ENCODE peak calls at places on chromosomes 12 and 14, in four cellular contexts. R is HepG2, D is H1, E is GM12878. G is an unnamed sample.

GRCh38 chr12:132422057-132423043 is 67.6 kb upstream of the FBRSL1 start:
- DNase-seq in R (no peak), D (no peak), E (no peak), G (no peak)

GRCh38 chr14:50342211-50343080 is 30.3 kb downstream of the DMAC2L start:
- DNase-seq in D (no peak), R (peak; percentile 66), E (no peak), G (peak; percentile 25)

GRCh38 chr12:100229036-100229635 is 28.5 kb downstream of the ACTR6 start:
- DNase-seq in E (peak; percentile 1), D (no peak), R (peak; percentile 28), G (peak; percentile 23)

GRCh38 chr14:100782516-100783320 is 43.2 kb upstream of the MEG3 start:
- DNase-seq in R (peak; percentile 39), D (no peak), E (no peak), G (no peak)

GRCh38 chr12:117134721-117135120 is 35.5 kb upstream of the TESC start:
- DNase-seq in R (no peak), E (no peak), D (no peak), G (no peak)

GRCh38 chr14:75515631-75515999 is 6.7 kb upstream of the BATF start:
- DNase-seq in D (no peak), R (no peak), E (no peak), G (no peak)

GRCh38 chr12:122830517-122831214 is 4.6 kb upstream of the HIP1R start:
- DNase-seq in D (no peak), E (no peak), R (no peak), G (no peak)

GRCh38 chr12:68242777-68243176 is 10.6 kb downstream of the IL22 start:
- DNase-seq in R (no peak), E (no peak), D (no peak), G (no peak)

GRCh38 chr14:63045612-63046320 is 508 bp upstream of the KCNH5 start:
- DNase-seq in R (peak; percentile 12), D (peak; percentile 84), E (no peak), G (peak; percentile 66)

GRCh38 chr12:93426406-93426805 is 15.3 kb downstream of the UBE2N start:
- DNase-seq in E (no peak), R (no peak), D (no peak), G (no peak)

GRCh38 chr14:24053548-24054323 is 1.9 kb downstream of the CARMIL3 start:
- DNase-seq in E (no peak), D (no peak), R (no peak), G (no peak)

GRCh38 chr12:112107728-112108447 is 695 bp downstream of the NAA25 start:
- DNase-seq in R (no peak), D (no peak), E (no peak), G (peak; percentile 39)

GRCh38 chr12:39467432-39467870 is 24.5 kb upstream of the KIF21A start:
- DNase-seq in E (peak; percentile 36), D (no peak), R (no peak), G (no peak)

GRCh38 chr14:32313977-32314376 is 15.1 kb upstream of the AKAP6 start:
- DNase-seq in D (no peak), E (no peak), R (no peak), G (no peak)

GRCh38 chr12:104763163-104763805 is 194.8 kb downstream of the SLC41A2 start:
- DNase-seq in D (peak; percentile 14), E (no peak), R (no peak), G (no peak)

GRCh38 chr12:107287436-107288413 is 194.4 kb upstream of the CRY1 start:
- DNase-seq in E (no peak), R (no peak), D (no peak), G (no peak)

GRCh38 chr14:92103363-92103762 is 3.0 kb downstream of the ATXN3 start:
- DNase-seq in R (no peak), D (no peak), E (no peak), G (no peak)
- TF ChIP-seq SUZ12 in R (no peak), D (no peak), E (no peak), G (no peak)

GRCh38 chr12:46533723-46534122 is 161.2 kb upstream of the SLC38A2 start:
- DNase-seq in E (no peak), D (no peak), R (no peak), G (no peak)

GRCh38 chr12:46534442-46534841 is 161.9 kb upstream of the SLC38A2 start:
- DNase-seq in R (no peak), D (no peak), E (no peak), G (no peak)

GRCh38 chr12:46531804-46532203 is 159.2 kb upstream of the SLC38A2 start:
- DNase-seq in E (no peak), R (no peak), D (no peak), G (no peak)

GRCh38 chr12:46531059-46531785 is 158.6 kb upstream of the SLC38A2 start:
- DNase-seq in E (no peak), R (peak; percentile 22), D (no peak), G (no peak)

DNA sequence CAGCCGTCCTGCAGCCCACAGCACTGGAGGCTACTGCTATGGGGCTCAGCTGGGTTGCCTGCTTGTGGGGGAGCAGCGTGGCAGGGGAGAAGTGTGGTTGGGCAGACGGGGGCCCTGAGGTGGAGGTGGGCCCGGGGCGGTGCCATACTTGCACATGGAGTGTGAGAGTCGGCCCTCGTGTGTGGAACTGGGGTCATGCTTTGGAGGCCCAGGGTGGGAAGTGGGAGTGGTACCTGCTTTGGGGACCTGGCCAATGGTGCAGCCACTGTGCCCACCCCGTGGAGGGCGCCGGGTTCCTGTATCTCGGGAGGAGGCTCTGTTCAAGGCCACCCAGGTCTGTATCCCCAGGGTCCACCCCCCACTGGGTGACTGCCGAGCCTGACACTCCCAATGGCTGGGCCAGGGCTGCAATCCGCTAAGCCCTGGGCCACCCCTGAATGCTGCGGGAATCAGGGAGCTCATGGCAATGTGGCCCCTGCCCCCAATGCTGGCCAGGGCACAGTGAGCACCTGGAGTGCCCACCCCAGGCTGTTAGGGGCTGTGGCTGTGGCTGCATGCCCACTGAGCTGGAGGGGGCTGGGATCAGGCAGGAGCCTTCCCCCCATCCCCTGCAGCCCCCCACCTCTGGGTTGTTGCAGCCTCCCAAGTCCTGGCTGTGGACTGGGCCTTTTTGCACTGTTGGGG is 157.9 kb upstream of the SLC38A2 start:
- DNase-seq in E (no peak), R (no peak), D (no peak), G (no peak)
- TF ChIP-seq SP1 in E (no peak), R (no peak), D (no peak), G (no peak)

DNA sequence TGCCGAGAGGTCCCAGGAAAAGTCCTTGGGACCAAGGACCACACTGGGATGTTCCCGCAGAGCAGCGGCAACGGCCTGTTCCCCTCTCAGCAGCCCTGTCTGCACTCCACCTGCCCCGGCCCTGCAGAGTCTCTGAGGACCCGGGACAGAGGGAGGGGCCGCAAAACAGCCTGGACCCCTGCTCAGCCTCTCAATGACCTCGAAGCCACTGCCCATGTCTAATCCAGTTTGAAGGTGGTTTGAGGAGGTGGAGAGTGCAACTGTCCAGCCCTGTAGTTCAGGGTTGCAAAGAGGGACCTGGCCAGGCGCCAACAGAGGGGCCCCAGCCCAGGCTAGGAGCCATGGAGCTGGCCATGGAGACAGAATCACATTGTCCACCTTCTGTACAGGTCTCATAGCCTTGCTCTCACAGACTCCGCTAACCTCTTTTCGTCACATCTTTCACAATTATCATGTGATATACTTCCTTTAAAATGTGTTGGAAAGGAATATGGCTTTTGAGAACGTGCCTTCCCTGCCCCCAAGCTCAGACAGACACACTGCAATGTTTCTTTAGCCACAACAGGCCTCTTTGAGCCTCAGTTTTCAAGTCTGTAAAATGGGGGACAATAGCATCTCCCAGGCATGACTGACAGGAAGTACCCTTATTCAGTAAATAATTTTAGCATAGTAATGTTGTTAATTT is 49.3 kb downstream of the ACTN1 start:
- DNase-seq in R (peak; percentile 28), D (no peak), E (no peak), G (no peak)
- TF ChIP-seq SUZ12 in R (no peak), D (no peak), E (no peak), G (no peak)

GRCh38 chr14:90645842-90646443 is 170.3 kb downstream of the TTC7B start:
- DNase-seq in D (peak; percentile 67), R (peak; percentile 32), E (no peak), G (no peak)
- TF ChIP-seq SP1 in D (peak; percentile 47), R (no peak), E (no peak), G (no peak)

GRCh38 chr12:57806677-57807076 is 11.9 kb downstream of the AVIL start:
- DNase-seq in E (no peak), D (no peak), R (no peak), G (no peak)
- TF ChIP-seq SUZ12 in E (no peak), D (no peak), R (no peak), G (no peak)

DNA sequence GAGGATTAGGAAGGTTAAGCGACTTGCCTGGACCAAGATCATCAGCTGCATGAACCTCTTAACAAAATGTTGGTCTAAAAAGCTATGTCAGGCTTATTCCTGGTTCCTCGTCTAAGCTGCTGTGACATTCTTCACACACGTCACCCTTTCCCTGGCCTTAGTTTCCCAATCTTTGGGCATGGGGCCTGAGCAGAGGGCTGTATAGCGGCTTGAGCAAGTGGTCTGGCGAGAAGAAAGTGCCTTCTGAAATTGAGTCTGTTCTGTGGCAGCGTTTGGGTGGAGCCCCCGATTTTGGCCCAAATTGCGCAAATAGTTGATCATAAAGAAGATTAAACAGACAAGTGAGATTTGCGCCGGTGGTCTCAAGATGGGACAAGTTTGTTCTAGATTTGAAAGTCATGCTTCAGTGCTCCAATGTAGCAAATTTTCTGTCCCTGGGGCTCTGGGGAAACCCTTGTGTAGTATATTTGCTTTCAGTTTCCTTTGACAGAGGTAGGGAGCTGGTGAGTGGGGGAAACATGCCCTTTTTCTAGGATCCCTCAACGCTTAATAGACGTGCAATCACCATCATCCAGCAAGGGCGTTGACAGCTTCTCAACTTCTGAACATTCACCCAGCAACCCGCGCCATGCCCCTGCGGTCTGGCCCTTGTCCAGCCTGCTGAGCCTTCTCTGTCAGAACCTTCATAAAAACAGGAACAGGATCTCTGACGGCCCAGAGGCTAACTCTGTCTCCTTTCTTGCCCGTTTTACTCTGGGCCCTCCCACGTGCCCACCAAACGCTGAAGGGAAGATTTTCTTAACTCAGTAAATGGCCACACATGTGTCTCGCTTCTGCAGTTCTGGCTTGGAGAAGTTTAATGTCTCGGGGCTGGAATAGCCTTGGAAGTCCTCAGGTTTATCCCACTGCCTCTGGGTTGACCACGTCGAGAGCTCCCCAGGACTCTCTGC is 58.4 kb upstream of the CCND2 start:
- DNase-seq in R (no peak), D (peak; percentile 40), E (peak; percentile 89), G (no peak)
- TF ChIP-seq SP1 in R (no peak), D (no peak), E (no peak), G (no peak)

GRCh38 chr14:59358105-59358504 is 107.1 kb downstream of the GPR135 start:
- DNase-seq in D (no peak), E (no peak), R (peak; percentile 36), G (no peak)
- TF ChIP-seq SUZ12 in D (no peak), E (no peak), R (no peak), G (no peak)